ENCODE peak calls at places on chromosome 13, in four cellular contexts. O is psoas muscle, D is pancreas, Y is heart right ventricle. R is an unnamed sample. For H3K36me3, the result is how much of the 10 kb centered on the place peaks cover.

GRCh38 chr13:104571161-104571889 is 1505.1 kb upstream of the SLC10A2 start:
- DNase-seq in O (peak), Y (peak), D (no peak), R (peak)

GRCh38 chr13:109971006-109971744 is 184.8 kb upstream of the IRS2 start:
- DNase-seq in O (no peak), Y (no peak), D (no peak), R (no peak)

GRCh38 chr13:26198116-26198515 is 24.0 kb downstream of the RNF6 start:
- DNase-seq in O (no peak), D (no peak), Y (no peak), R (no peak)

GRCh38 chr13:45678282-45678681 is 23.8 kb upstream of the CBY2 start:
- DNase-seq in O (no peak), Y (no peak), D (no peak), R (no peak)

GRCh38 chr13:67223742-67224141 is 6.4 kb downstream of the PCDH9 start:
- DNase-seq in O (no peak), D (no peak), Y (no peak), R (no peak)

GRCh38 chr13:21837841-21838551 is 167.1 kb downstream of the FGF9 start:
- DNase-seq in D (no peak), Y (no peak), O (no peak), R (no peak)

GRCh38 chr13:43804461-43805070 is 17.8 kb upstream of the ENOX1 start:
- DNase-seq in O (no peak), D (no peak), Y (peak), R (no peak)

GRCh38 chr13:21749410-21749809 is 78.5 kb downstream of the FGF9 start:
- DNase-seq in D (no peak), Y (no peak), O (no peak), R (no peak)

DNA sequence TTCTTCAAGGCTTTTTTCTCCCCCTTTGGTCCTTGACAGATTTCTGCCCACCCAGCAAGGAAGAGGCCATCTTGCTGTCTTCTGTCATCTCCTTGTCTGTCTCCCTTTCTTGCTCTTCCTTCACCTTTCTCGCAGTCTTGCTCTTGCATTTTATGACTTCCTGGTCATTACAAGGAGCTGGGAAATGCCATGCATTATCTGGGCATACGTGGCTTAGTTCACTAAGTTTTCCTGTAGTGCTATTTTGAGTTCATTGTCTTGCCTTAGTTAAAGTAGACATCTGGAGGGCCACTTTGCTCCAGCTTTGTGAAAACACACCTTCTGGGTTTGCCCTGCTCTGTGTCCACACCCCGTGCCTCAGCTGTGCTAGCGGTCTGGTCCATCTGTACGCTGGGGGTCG is 59.3 kb downstream of the ARHGEF7 start:
- DNase-seq in O (no peak), Y (no peak), D (no peak), R (no peak)
- H3K36me3 ChIP-seq in O (under half), Y (under half), D (under half), R (under half)

GRCh38 chr13:101451641-101452040 is 834 bp upstream of the ITGBL1 start:
- DNase-seq in O (no peak), D (no peak), Y (no peak), R (no peak)
- H3K36me3 ChIP-seq in O (under half), D (under half), Y (under half), R (under half)

GRCh38 chr13:36332986-36333385 is 13.2 kb downstream of the SPART start:
- DNase-seq in D (no peak), O (no peak), Y (no peak), R (no peak)
- H3K36me3 ChIP-seq in D (under half), O (under half), Y (under half), R (under half)

GRCh38 chr13:114298866-114299265 is 15.4 kb upstream of the CHAMP1 start:
- DNase-seq in D (no peak), Y (no peak), O (peak), R (no peak)

GRCh38 chr13:114299604-114300305 is 14.5 kb upstream of the CHAMP1 start:
- DNase-seq in D (no peak), O (peak), Y (no peak), R (no peak)

GRCh38 chr13:114296902-114297301 is 15.5 kb downstream of the UPF3A start:
- DNase-seq in O (no peak), Y (no peak), D (no peak), R (no peak)

GRCh38 chr13:114296448-114296847 is 15.0 kb downstream of the UPF3A start:
- DNase-seq in D (no peak), O (no peak), Y (no peak), R (no peak)
- H3K36me3 ChIP-seq in D (under half), O (half or more), Y (under half), R (under half)

GRCh38 chr13:94609196-94609595 is 7.5 kb downstream of the GPR180 start:
- DNase-seq in D (no peak), Y (no peak), O (no peak), R (no peak)

GRCh38 chr13:94612050-94612449 is 10.4 kb downstream of the GPR180 start:
- DNase-seq in D (no peak), Y (no peak), O (no peak), R (no peak)

GRCh38 chr13:94617389-94618000 is 15.8 kb downstream of the GPR180 start:
- DNase-seq in D (no peak), Y (no peak), O (no peak), R (no peak)

GRCh38 chr13:94610475-94610874 is 8.8 kb downstream of the GPR180 start:
- DNase-seq in Y (no peak), O (no peak), D (no peak), R (no peak)

GRCh38 chr13:94613051-94613450 is 11.4 kb downstream of the GPR180 start:
- DNase-seq in D (no peak), O (no peak), Y (no peak), R (no peak)
- H3K36me3 ChIP-seq in D (under half), O (under half), Y (under half), R (under half)

DNA sequence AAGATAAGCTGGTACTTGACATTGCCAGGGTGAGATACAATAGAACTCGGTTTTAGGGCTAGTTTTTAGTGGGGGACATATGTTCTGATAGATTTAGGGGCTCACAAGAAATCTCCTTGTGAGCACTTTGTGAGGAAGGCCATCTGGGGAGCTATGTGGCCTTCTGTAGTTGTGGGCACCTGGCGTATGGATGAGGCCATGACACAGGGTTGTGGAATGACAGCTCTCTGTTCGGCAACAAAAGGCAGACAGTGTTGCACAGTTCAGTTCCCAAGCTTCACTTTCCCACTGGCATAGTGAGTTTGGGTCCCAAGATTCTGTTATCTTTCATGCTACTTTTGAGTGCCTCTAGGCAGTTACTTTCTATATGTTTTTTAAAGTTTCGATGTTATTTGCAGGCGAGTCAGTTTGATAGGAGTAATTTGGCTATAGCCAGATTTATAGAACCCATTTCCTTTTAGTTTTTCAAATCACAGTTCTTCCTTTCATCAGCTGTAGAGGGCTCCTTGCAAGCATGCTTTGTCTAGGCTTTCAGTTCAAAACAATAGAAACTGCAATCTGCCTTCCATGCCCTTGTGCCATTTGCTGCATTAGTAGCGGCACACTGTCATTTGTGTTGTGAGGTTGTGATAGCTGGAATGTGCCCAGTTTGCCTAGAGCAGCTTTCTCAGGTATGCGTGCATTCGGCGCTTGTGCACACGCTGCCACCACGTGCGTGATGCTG is 70.6 kb upstream of the TEX29 start:
- DNase-seq in Y (no peak), O (no peak), D (no peak), R (no peak)
- H3K36me3 ChIP-seq in Y (under half), O (under half), D (under half), R (under half)

R was measured in thoracic aorta.